ENCODE peak calls at places on chromosomes 5 and 9, in seven cellular contexts. One of them, this sample, is unnamed.

GRCh38 chr9:107480386-107480789 is 9.2 kb downstream of the KLF4 start:
- DNase-seq in tibial nerve: peak; percentile 38
- DNase-seq in ovary: peak; percentile 52
- DNase-seq in HepG2: no peak
- DNase-seq in transverse colon: no peak
- DNase-seq in IMR-90: peak; percentile 73
- DNase-seq in GM12878: no peak
- DNase-seq in this sample: no peak

GRCh38 chr5:180327166-180327565 is 26.0 kb downstream of the GFPT2 start:
- DNase-seq in tibial nerve: no peak
- DNase-seq in ovary: no peak
- DNase-seq in HepG2: no peak
- DNase-seq in transverse colon: no peak
- DNase-seq in IMR-90: no peak
- DNase-seq in GM12878: no peak
- DNase-seq in this sample: no peak

GRCh38 chr5:2996248-2996647 is 244.8 kb upstream of the IRX2 start:
- DNase-seq in tibial nerve: no peak
- DNase-seq in ovary: no peak
- DNase-seq in HepG2: no peak
- DNase-seq in transverse colon: no peak
- DNase-seq in IMR-90: no peak
- DNase-seq in GM12878: no peak
- DNase-seq in this sample: no peak

GRCh38 chr9:106953166-106953565 is 90.2 kb downstream of the ZNF462 start:
- DNase-seq in tibial nerve: no peak
- DNase-seq in ovary: no peak
- DNase-seq in HepG2: no peak
- DNase-seq in transverse colon: no peak
- DNase-seq in IMR-90: peak; percentile 88
- DNase-seq in GM12878: no peak
- DNase-seq in this sample: no peak

GRCh38 chr5:57683036-57683600 is 200.5 kb upstream of the ACTBL2 start:
- DNase-seq in tibial nerve: no peak
- DNase-seq in ovary: no peak
- DNase-seq in HepG2: no peak
- DNase-seq in transverse colon: no peak
- DNase-seq in IMR-90: peak; percentile 67
- DNase-seq in GM12878: no peak
- DNase-seq in this sample: no peak

GRCh38 chr5:61632064-61632463 is 300.0 kb downstream of the ZSWIM6 start:
- DNase-seq in tibial nerve: no peak
- DNase-seq in ovary: no peak
- DNase-seq in HepG2: no peak
- DNase-seq in transverse colon: no peak
- DNase-seq in IMR-90: no peak
- DNase-seq in GM12878: no peak
- DNase-seq in this sample: no peak

GRCh38 chr9:90035471-90035870 is 430.7 kb downstream of the GADD45G start:
- DNase-seq in tibial nerve: no peak
- DNase-seq in ovary: no peak
- DNase-seq in HepG2: no peak
- DNase-seq in transverse colon: no peak
- DNase-seq in IMR-90: no peak
- DNase-seq in GM12878: no peak
- DNase-seq in this sample: no peak

GRCh38 chr9:122180633-122181032 is 20.9 kb downstream of the MORN5 start:
- DNase-seq in tibial nerve: no peak
- DNase-seq in ovary: no peak
- DNase-seq in HepG2: peak; percentile 60
- DNase-seq in transverse colon: no peak
- DNase-seq in IMR-90: peak; percentile 88
- DNase-seq in GM12878: no peak
- DNase-seq in this sample: no peak

GRCh38 chr5:132234684-132235062 is 7.0 kb upstream of the P4HA2 start:
- DNase-seq in tibial nerve: no peak
- DNase-seq in ovary: no peak
- DNase-seq in HepG2: no peak
- DNase-seq in transverse colon: no peak
- DNase-seq in IMR-90: no peak
- DNase-seq in GM12878: no peak
- DNase-seq in this sample: no peak

GRCh38 chr5:157689942-157690689 is 18.8 kb downstream of the C5orf52 start:
- DNase-seq in tibial nerve: no peak
- DNase-seq in ovary: no peak
- DNase-seq in HepG2: no peak
- DNase-seq in transverse colon: no peak
- DNase-seq in IMR-90: no peak
- DNase-seq in GM12878: no peak
- DNase-seq in this sample: no peak

GRCh38 chr5:102654559-102655354 is 100.3 kb upstream of the PAM start:
- DNase-seq in tibial nerve: no peak
- DNase-seq in ovary: no peak
- DNase-seq in HepG2: no peak
- DNase-seq in transverse colon: no peak
- DNase-seq in IMR-90: no peak
- DNase-seq in GM12878: no peak
- DNase-seq in this sample: no peak

GRCh38 chr5:10658265-10658664 is 94.4 kb downstream of the ANKRD33B start:
- DNase-seq in tibial nerve: no peak
- DNase-seq in ovary: no peak
- DNase-seq in HepG2: no peak
- DNase-seq in transverse colon: no peak
- DNase-seq in IMR-90: no peak
- DNase-seq in GM12878: no peak
- DNase-seq in this sample: no peak

GRCh38 chr5:141917760-141918159 is 5.9 kb upstream of the DELE1 start:
- DNase-seq in tibial nerve: no peak
- DNase-seq in ovary: no peak
- DNase-seq in HepG2: no peak
- DNase-seq in transverse colon: no peak
- DNase-seq in IMR-90: no peak
- DNase-seq in GM12878: no peak
- DNase-seq in this sample: no peak

GRCh38 chr5:117943120-117943519 is 1045.2 kb downstream of the DTWD2 start:
- DNase-seq in tibial nerve: no peak
- DNase-seq in ovary: no peak
- DNase-seq in HepG2: no peak
- DNase-seq in transverse colon: no peak
- DNase-seq in IMR-90: no peak
- DNase-seq in GM12878: no peak
- DNase-seq in this sample: no peak

GRCh38 chr5:40399349-40399748 is 280.4 kb upstream of the PTGER4 start:
- DNase-seq in tibial nerve: no peak
- DNase-seq in ovary: no peak
- DNase-seq in HepG2: no peak
- DNase-seq in transverse colon: no peak
- DNase-seq in IMR-90: peak; percentile 71
- DNase-seq in GM12878: no peak
- DNase-seq in this sample: no peak

GRCh38 chr9:2859776-2860379 is 16.0 kb upstream of the PUM3 start:
- DNase-seq in tibial nerve: no peak
- DNase-seq in ovary: peak; percentile 52
- DNase-seq in HepG2: peak; percentile 54
- DNase-seq in transverse colon: peak; percentile 63
- DNase-seq in IMR-90: peak; percentile 57
- DNase-seq in GM12878: no peak
- DNase-seq in this sample: peak; percentile 30

GRCh38 chr9:83070257-83070656 is 7.3 kb upstream of the RASEF start:
- DNase-seq in tibial nerve: no peak
- DNase-seq in ovary: no peak
- DNase-seq in HepG2: no peak
- DNase-seq in transverse colon: no peak
- DNase-seq in IMR-90: peak; percentile 70
- DNase-seq in GM12878: no peak
- DNase-seq in this sample: no peak

GRCh38 chr5:5650949-5651348 is 228.5 kb downstream of the ICE1 start:
- DNase-seq in tibial nerve: no peak
- DNase-seq in ovary: no peak
- DNase-seq in HepG2: no peak
- DNase-seq in transverse colon: no peak
- DNase-seq in IMR-90: no peak
- DNase-seq in GM12878: no peak
- DNase-seq in this sample: no peak

GRCh38 chr5:5648694-5649093 is 226.2 kb downstream of the ICE1 start:
- DNase-seq in tibial nerve: no peak
- DNase-seq in ovary: no peak
- DNase-seq in HepG2: no peak
- DNase-seq in transverse colon: no peak
- DNase-seq in IMR-90: no peak
- DNase-seq in GM12878: no peak
- DNase-seq in this sample: no peak

GRCh38 chr5:5650242-5650641 is 227.8 kb downstream of the ICE1 start:
- DNase-seq in tibial nerve: no peak
- DNase-seq in ovary: no peak
- DNase-seq in HepG2: no peak
- DNase-seq in transverse colon: no peak
- DNase-seq in IMR-90: no peak
- DNase-seq in GM12878: no peak
- DNase-seq in this sample: no peak

GRCh38 chr5:5649641-5650040 is 227.2 kb downstream of the ICE1 start:
- DNase-seq in tibial nerve: no peak
- DNase-seq in ovary: no peak
- DNase-seq in HepG2: no peak
- DNase-seq in transverse colon: no peak
- DNase-seq in IMR-90: no peak
- DNase-seq in GM12878: no peak
- DNase-seq in this sample: no peak

GRCh38 chr5:5652181-5652580 is 229.7 kb downstream of the ICE1 start:
- DNase-seq in tibial nerve: no peak
- DNase-seq in ovary: no peak
- DNase-seq in HepG2: no peak
- DNase-seq in transverse colon: no peak
- DNase-seq in IMR-90: no peak
- DNase-seq in GM12878: no peak
- DNase-seq in this sample: no peak
- TF ChIP-seq POLR2A in tibial nerve: no peak
- TF ChIP-seq POLR2A in ovary: no peak
- TF ChIP-seq POLR2A in HepG2: no peak
- TF ChIP-seq POLR2A in transverse colon: no peak
- TF ChIP-seq POLR2A in IMR-90: no peak
- TF ChIP-seq POLR2A in GM12878: no peak
- TF ChIP-seq POLR2A in this sample: no peak

GRCh38 chr5:173963107-173963506 is 25.9 kb upstream of the C5orf47 start:
- DNase-seq in tibial nerve: no peak
- DNase-seq in ovary: no peak
- DNase-seq in HepG2: no peak
- DNase-seq in transverse colon: no peak
- DNase-seq in IMR-90: peak; percentile 75
- DNase-seq in GM12878: no peak
- DNase-seq in this sample: no peak
- TF ChIP-seq POLR2A in tibial nerve: no peak
- TF ChIP-seq POLR2A in ovary: no peak
- TF ChIP-seq POLR2A in HepG2: no peak
- TF ChIP-seq POLR2A in transverse colon: no peak
- TF ChIP-seq POLR2A in IMR-90: no peak
- TF ChIP-seq POLR2A in GM12878: no peak
- TF ChIP-seq POLR2A in this sample: peak; percentile 14

GRCh38 chr9:134136997-134137302 is 1.1 kb downstream of the WDR5 start:
- DNase-seq in tibial nerve: no peak
- DNase-seq in ovary: no peak
- DNase-seq in HepG2: no peak
- DNase-seq in transverse colon: no peak
- DNase-seq in IMR-90: no peak
- DNase-seq in GM12878: no peak
- DNase-seq in this sample: no peak

GRCh38 chr9:134138292-134138691 is 2.4 kb downstream of the WDR5 start:
- DNase-seq in tibial nerve: no peak
- DNase-seq in ovary: no peak
- DNase-seq in HepG2: no peak
- DNase-seq in transverse colon: peak; percentile 35
- DNase-seq in IMR-90: no peak
- DNase-seq in GM12878: no peak
- DNase-seq in this sample: no peak

GRCh38 chr9:134136117-134136996 is 475 bp downstream of the WDR5 start:
- DNase-seq in tibial nerve: no peak
- DNase-seq in ovary: no peak
- DNase-seq in HepG2: no peak
- DNase-seq in transverse colon: peak; percentile 24
- DNase-seq in IMR-90: peak; percentile 13
- DNase-seq in GM12878: no peak
- DNase-seq in this sample: no peak

GRCh38 chr9:134134949-134135342 is 936 bp upstream of the WDR5 start:
- DNase-seq in tibial nerve: no peak
- DNase-seq in ovary: no peak
- DNase-seq in HepG2: no peak
- DNase-seq in transverse colon: no peak
- DNase-seq in IMR-90: no peak
- DNase-seq in GM12878: no peak
- DNase-seq in this sample: no peak

DNA sequence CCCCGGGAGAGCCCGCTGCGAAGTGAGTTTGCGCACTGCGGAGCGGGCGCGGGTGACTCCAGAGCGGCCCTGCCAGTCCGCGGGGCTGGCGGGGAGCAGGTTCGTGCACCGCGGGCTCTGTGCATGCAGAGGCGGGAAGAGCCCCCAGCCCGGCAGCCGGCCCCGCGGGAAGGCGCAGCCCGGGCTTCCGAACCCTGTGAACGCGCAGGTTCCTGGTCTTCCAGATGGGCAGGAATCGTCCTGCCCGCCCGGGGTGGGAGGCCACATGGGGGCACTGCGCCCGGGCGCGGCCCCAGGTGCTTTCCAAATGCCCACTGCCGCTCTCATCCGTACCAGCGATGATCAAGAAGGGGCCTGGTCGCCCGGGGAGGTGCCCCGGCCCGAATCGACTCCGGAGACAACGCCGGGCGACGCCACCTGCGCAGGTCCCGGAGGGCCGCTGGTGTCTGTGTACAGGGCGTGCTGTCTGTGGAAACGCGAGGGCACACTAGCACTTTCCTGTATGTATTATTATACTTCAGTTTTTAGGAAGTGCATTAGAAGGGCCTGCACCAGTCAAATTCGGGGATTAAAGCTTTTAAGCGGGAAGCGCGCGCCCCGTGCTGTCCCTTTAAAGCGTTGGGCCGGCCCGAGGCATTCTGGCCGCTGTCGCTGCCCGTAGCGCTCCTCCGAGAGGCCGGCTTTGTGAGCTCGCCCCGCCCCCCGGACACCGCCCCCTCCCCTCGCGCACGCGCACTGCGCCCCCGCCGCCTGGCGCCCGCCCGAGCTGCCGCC is at the start of gene WDR5:
- DNase-seq in tibial nerve: peak; percentile 82
- DNase-seq in ovary: peak; percentile 96
- DNase-seq in HepG2: peak; percentile 73
- DNase-seq in transverse colon: peak; percentile 93
- DNase-seq in IMR-90: peak; percentile 85
- DNase-seq in GM12878: peak; percentile 31
- DNase-seq in this sample: peak; percentile 92
- TF ChIP-seq POLR2A in tibial nerve: peak; percentile 66
- TF ChIP-seq POLR2A in ovary: peak; percentile 53
- TF ChIP-seq POLR2A in HepG2: no peak
- TF ChIP-seq POLR2A in transverse colon: peak; percentile 62
- TF ChIP-seq POLR2A in IMR-90: no peak
- TF ChIP-seq POLR2A in GM12878: peak; percentile 70
- TF ChIP-seq POLR2A in this sample: peak; percentile 39

DNA sequence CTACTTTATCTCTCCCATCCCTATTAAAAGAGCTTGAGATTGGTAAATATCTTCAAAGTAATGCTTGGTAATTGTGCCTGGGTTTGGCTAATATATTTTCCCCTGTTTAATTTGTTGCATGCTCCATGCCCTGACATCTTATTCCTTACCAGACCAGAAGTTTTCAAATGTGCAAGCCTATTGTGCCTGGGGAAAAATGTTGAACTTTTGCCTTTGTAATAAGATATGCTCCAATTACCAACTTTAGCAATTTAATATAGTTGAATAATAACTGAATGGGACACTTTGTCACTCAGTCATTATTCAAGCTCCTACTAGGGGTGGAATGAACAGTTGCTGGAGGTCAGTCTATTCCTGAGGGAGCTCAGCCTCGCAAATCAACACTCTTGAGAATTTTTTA is 231.6 kb downstream of the PIK3R1 start:
- DNase-seq in tibial nerve: no peak
- DNase-seq in ovary: no peak
- DNase-seq in HepG2: no peak
- DNase-seq in transverse colon: no peak
- DNase-seq in IMR-90: no peak
- DNase-seq in GM12878: no peak
- DNase-seq in this sample: no peak
- TF ChIP-seq POLR2A in tibial nerve: no peak
- TF ChIP-seq POLR2A in ovary: no peak
- TF ChIP-seq POLR2A in HepG2: no peak
- TF ChIP-seq POLR2A in transverse colon: no peak
- TF ChIP-seq POLR2A in IMR-90: no peak
- TF ChIP-seq POLR2A in GM12878: no peak
- TF ChIP-seq POLR2A in this sample: no peak